ENCODE peak calls at places on chromosome 15, in ten cellular contexts. H, P, A, B, F, T, Z, U, V and K are unnamed samples. For H3K9me2, the result is how much of the 10 kb centered on the place peaks cover.

GRCh38 chr15:72782274-72782992 is 1.1 kb downstream of the ADPGK start:
- DNase-seq in Z (peak), P (no peak), F (no peak), H (peak), U (peak), B (no peak), T (no peak), V (no peak), A (peak), K (no peak)

GRCh38 chr15:58608129-58608590 is 141.3 kb downstream of the ADAM10 start:
- DNase-seq in T (no peak), Z (no peak), V (no peak), H (no peak), F (no peak), B (no peak), A (peak), P (no peak), U (no peak), K (no peak)

GRCh38 chr15:52428297-52428696 is 100.4 kb downstream of the MYO5A start:
- DNase-seq in U (no peak), A (no peak), B (no peak), Z (no peak), F (no peak), T (no peak), H (no peak), V (no peak), P (no peak), K (no peak)

GRCh38 chr15:75161788-75162414 is 39.8 kb upstream of the C15orf39 start:
- DNase-seq in B (no peak), P (no peak), T (no peak), Z (no peak), A (peak), U (no peak), F (no peak), V (peak), H (peak), K (no peak)

GRCh38 chr15:65509321-65509720 is 8.2 kb downstream of the DPP8 start:
- DNase-seq in A (no peak), V (no peak), U (no peak), F (no peak), B (no peak), T (no peak), H (no peak), Z (peak), P (no peak), K (no peak)

GRCh38 chr15:64355559-64356442 is at the start of gene CSNK1G1:
- DNase-seq in F (peak), T (peak), U (peak), V (peak), B (peak), Z (peak), P (peak), H (peak), A (peak), K (peak)

GRCh38 chr15:68409736-68410370 is 22.1 kb downstream of the ITGA11 start:
- DNase-seq in F (no peak), H (no peak), T (no peak), Z (no peak), U (no peak), B (no peak), A (no peak), P (no peak), V (no peak), K (no peak)

GRCh38 chr15:63891079-63891762 is 57.5 kb upstream of the HERC1 start:
- DNase-seq in A (peak), Z (peak), V (peak), P (peak), U (peak), H (peak), T (peak), F (peak), B (peak), K (peak)

GRCh38 chr15:40058476-40059140 is 19.6 kb upstream of the SRP14 start:
- DNase-seq in T (no peak), P (no peak), U (peak), A (peak), H (no peak), V (no peak), Z (no peak), F (no peak), B (no peak), K (peak)

GRCh38 chr15:33096134-33096533 is 98.4 kb downstream of the FMN1 start:
- DNase-seq in P (no peak), B (no peak), Z (no peak), V (no peak), A (no peak), H (no peak), T (no peak), U (no peak), F (no peak), K (no peak)

GRCh38 chr15:69578792-69579587 is 126.4 kb downstream of the RPLP1 start:
- DNase-seq in V (peak), F (no peak), A (no peak), B (no peak), U (no peak), Z (no peak), P (no peak), T (no peak), H (no peak), K (peak)

GRCh38 chr15:59174846-59175831 is 31.5 kb upstream of the LDHAL6B start:
- DNase-seq in B (peak), V (peak), F (peak), U (peak), T (peak), Z (peak), A (peak), P (peak), H (peak), K (peak)

GRCh38 chr15:57866149-57866736 is 159.7 kb downstream of the POLR2M start:
- DNase-seq in A (peak), Z (peak), P (peak), T (peak), H (peak), B (peak), F (peak), V (no peak), U (peak), K (peak)

GRCh38 chr15:41530363-41530956 is 13.6 kb downstream of the RPAP1 start:
- DNase-seq in B (peak), U (no peak), H (no peak), V (no peak), P (no peak), T (peak), F (no peak), Z (no peak), A (no peak), K (no peak)

GRCh38 chr15:75154461-75155062 is 47.1 kb upstream of the C15orf39 start:
- DNase-seq in P (no peak), V (no peak), U (no peak), A (no peak), H (no peak), Z (no peak), T (no peak), F (no peak), B (no peak), K (no peak)

GRCh38 chr15:57969355-57969754 is 96.2 kb downstream of the ALDH1A2 start:
- DNase-seq in P (peak), T (no peak), A (peak), Z (no peak), F (no peak), B (no peak), V (no peak), U (no peak), H (no peak), K (peak)

GRCh38 chr15:58330468-58330793 is 101.4 kb upstream of the LIPC start:
- DNase-seq in P (no peak), F (no peak), V (no peak), H (no peak), A (no peak), T (no peak), U (no peak), B (no peak), Z (no peak), K (no peak)

GRCh38 chr15:33089878-33090757 is 104.4 kb downstream of the FMN1 start:
- DNase-seq in A (peak), B (no peak), H (peak), F (no peak), P (no peak), T (no peak), Z (no peak), U (peak), V (peak), K (peak)

GRCh38 chr15:70480196-70480856 is 283.0 kb downstream of the UACA start:
- DNase-seq in B (no peak), V (no peak), Z (no peak), U (peak), A (no peak), P (no peak), F (no peak), H (no peak), T (no peak), K (no peak)

GRCh38 chr15:36230741-36231140 is 348.7 kb upstream of the CDIN1 start:
- DNase-seq in B (no peak), H (no peak), V (no peak), F (no peak), A (peak), Z (no peak), U (no peak), T (no peak), P (no peak), K (no peak)

GRCh38 chr15:52734329-52734728 is 55.1 kb upstream of the ATOSA start:
- DNase-seq in Z (no peak), U (no peak), V (no peak), F (no peak), H (no peak), P (no peak), T (no peak), A (no peak), B (no peak), K (no peak)

GRCh38 chr15:64883097-64883581 is 28.6 kb upstream of the ANKDD1A start:
- DNase-seq in T (no peak), B (no peak), P (no peak), A (peak), U (no peak), H (no peak), V (no peak), Z (no peak), F (no peak), K (no peak)

GRCh38 chr15:69997701-69998273 is 99.9 kb downstream of the TLE3 start:
- DNase-seq in U (no peak), P (no peak), B (no peak), H (peak), F (peak), V (peak), T (peak), A (peak), Z (no peak), K (peak)

GRCh38 chr15:55916666-55917409 is 76.6 kb downstream of the NEDD4 start:
- DNase-seq in F (no peak), Z (no peak), U (no peak), V (no peak), A (peak), P (no peak), H (no peak), T (no peak), B (no peak), K (peak)

GRCh38 chr15:97026781-97027180 is 696.3 kb downstream of the NR2F2 start:
- DNase-seq in P (no peak), Z (no peak), A (no peak), B (no peak), V (no peak), U (no peak), T (no peak), F (no peak), H (peak), K (no peak)

GRCh38 chr15:68806220-68807105 is 14.2 kb downstream of the ANP32A start:
- DNase-seq in V (no peak), A (no peak), U (no peak), P (no peak), Z (no peak), H (no peak), F (no peak), B (peak), T (no peak), K (no peak)

GRCh38 chr15:53031469-53031868 is 241.3 kb upstream of the ONECUT1 start:
- DNase-seq in U (no peak), F (no peak), P (no peak), B (no peak), H (no peak), Z (no peak), A (no peak), V (no peak), T (no peak), K (no peak)

GRCh38 chr15:51878446-51879386 is 49.3 kb downstream of the TMOD3 start:
- DNase-seq in F (no peak), H (peak), T (no peak), Z (no peak), A (peak), V (peak), P (no peak), U (no peak), B (no peak), K (peak)

GRCh38 chr15:95235033-95235432 is 1003.7 kb downstream of the MCTP2 start:
- DNase-seq in F (no peak), H (no peak), B (no peak), T (no peak), P (no peak), A (no peak), Z (no peak), U (no peak), V (no peak), K (no peak)
- H3K9me2 ChIP-seq in F (under half), H (under half), B (under half), T (under half), P (under half), A (under half), Z (under half), U (under half), V (under half), K (under half)

GRCh38 chr15:62879770-62880169 is 162.8 kb upstream of the TPM1 start:
- DNase-seq in U (no peak), V (no peak), Z (no peak), T (no peak), A (no peak), P (no peak), F (no peak), H (no peak), B (no peak), K (no peak)
- H3K4me2 ChIP-seq in U (no peak), V (no peak), Z (no peak), T (no peak), A (peak), P (no peak), F (no peak), H (no peak), B (peak), K (no peak)

DNA sequence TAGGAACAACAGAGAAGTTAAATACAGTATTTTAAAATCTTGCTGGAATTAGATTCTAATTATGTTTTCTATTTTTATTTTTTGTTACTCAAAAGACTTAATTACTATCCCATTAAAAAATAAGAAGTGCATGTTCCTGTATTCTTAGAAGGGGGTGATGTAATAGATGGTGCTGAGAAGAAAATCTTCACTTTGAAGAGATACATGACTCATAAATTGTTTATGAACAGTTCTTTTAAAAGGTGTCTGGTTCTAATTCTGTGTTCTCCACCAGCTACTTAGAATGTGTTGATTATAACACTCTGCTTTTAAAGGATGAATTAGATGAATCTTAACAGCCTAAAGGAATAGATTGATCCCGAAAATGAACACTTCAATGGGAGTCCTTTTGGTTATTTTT is 8.2 kb downstream of the RCN2 start:
- DNase-seq in T (no peak), B (no peak), A (peak), F (no peak), P (no peak), U (no peak), V (no peak), H (no peak), Z (no peak), K (no peak)
- H3K4me3 ChIP-seq in T (no peak), B (no peak), A (no peak), F (no peak), P (no peak), U (no peak), V (no peak), H (no peak), Z (no peak), K (no peak)

GRCh38 chr15:48425051-48425450 is 93.8 kb downstream of the DUT start:
- DNase-seq in B (no peak), F (no peak), Z (no peak), U (no peak), T (no peak), P (no peak), A (no peak), V (no peak), H (no peak), K (no peak)

GRCh38 chr15:48427479-48427878 is 96.2 kb downstream of the DUT start:
- DNase-seq in H (no peak), V (no peak), U (no peak), Z (no peak), T (no peak), P (no peak), A (no peak), B (no peak), F (no peak), K (no peak)

GRCh38 chr15:48426941-48427340 is 95.7 kb downstream of the DUT start:
- DNase-seq in Z (no peak), A (no peak), H (no peak), F (no peak), U (no peak), V (no peak), B (no peak), T (no peak), P (no peak), K (no peak)

GRCh38 chr15:48426047-48426446 is 94.8 kb downstream of the DUT start:
- DNase-seq in P (no peak), U (no peak), H (no peak), T (no peak), F (no peak), A (peak), V (no peak), Z (no peak), B (no peak), K (no peak)

GRCh38 chr15:48427960-48428547 is 96.8 kb downstream of the DUT start:
- DNase-seq in Z (no peak), B (no peak), V (no peak), A (peak), F (no peak), U (no peak), H (no peak), T (no peak), P (no peak), K (no peak)
- H3K9me2 ChIP-seq in Z (under half), B (under half), V (under half), A (under half), F (under half), U (under half), H (under half), T (under half), P (under half), K (under half)

DNA sequence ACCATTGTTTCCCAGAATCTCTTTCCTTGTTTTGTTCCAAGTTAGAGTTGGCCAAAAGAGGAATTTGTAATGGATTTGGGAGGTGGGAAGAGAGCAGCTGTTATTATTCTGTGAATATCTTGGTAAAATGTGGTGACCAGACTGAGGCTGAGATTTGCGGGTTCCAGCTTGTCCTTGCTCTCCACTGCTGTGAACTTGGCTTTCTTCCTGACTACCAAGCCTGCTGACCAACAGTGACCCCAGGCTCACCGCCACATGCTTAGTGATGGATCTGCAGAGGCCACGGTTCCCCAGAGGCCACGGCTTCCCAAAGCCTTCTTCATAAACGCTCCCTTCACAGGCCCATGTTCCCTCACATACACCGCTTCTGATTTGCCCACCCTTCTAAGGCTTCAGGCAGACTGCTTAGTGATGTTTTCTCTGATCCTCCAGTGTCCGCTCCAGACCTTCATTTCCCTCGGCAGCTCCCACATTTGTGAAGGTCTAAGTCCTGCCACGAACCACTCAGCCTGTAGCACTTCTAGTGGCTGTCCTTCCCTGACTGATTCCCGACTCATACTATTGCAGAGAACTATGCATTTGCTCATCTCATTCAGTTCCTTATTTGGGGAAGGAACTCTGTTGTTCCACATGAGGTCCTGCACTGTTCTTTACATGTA is 525.6 kb upstream of the RGMA start:
- DNase-seq in U (no peak), A (no peak), Z (no peak), V (no peak), F (no peak), B (no peak), H (no peak), P (no peak), T (no peak), K (no peak)
- H3K4me2 ChIP-seq in U (no peak), A (no peak), Z (no peak), V (no peak), F (no peak), B (no peak), H (no peak), P (no peak), T (no peak), K (no peak)

DNA sequence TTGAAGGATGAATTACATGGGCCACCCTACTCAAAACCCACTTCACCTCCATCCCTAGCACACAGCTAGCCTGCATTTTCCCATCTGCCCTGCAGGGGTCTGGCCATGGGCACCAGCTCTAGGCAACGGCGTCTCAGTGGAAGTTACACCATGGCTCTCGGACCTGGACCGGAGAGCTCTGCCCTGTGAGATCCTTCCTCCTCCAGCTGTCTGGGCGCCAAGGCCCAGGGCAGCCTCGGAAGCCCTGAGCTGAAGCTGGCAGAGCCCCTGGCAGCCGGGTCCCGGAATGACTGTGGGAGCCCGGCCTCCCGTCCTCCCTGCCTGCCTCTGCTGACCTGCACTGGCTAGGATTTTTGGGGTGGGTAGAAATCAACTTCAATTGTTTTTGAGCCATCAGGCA is 98.9 kb downstream of the CHSY1 start:
- DNase-seq in V (no peak), Z (peak), T (no peak), U (no peak), A (no peak), P (peak), H (no peak), B (no peak), F (no peak), K (peak)
- H3K4me3 ChIP-seq in V (no peak), Z (no peak), T (no peak), U (no peak), A (no peak), P (no peak), H (no peak), B (no peak), F (no peak), K (no peak)

DNA sequence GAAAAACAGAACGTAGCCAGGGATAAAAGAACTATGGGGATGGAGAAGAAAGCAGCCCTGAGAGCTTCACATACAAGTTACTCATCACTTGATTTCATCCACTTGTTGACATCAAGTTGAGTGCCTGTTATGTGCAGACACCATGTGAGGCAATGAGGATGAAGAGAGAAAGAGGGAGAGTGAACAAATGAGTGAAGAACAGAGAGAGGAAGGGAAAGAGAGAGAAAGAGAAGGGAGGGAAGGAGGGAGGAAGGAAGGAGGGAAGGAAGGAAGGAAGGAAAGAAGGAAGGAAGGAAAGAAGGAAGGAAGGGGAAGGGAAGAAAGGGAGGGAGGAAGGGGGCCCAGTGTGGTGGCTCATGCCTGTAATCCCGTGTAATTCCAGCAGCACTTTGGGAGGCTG is 72.3 kb upstream of the SMAD3 start:
- DNase-seq in T (no peak), V (no peak), A (no peak), B (no peak), P (no peak), U (no peak), Z (no peak), F (no peak), H (no peak), K (no peak)
- H3K9me2 ChIP-seq in T (under half), V (under half), A (under half), B (under half), P (under half), U (under half), Z (under half), F (under half), H (under half), K (under half)